ENCODE peak calls at places on chromosomes 16 and 17, in eight cellular contexts. S is testis; L is aorta; K is CD8-positive, alpha-beta T cell; C is uterus; T is heart left ventricle; A is adrenal gland; B is fibroblast of lung. U is an unnamed sample.

GRCh38 chr16:23611936-23612335 is 15.8 kb upstream of the NDUFAB1 start:
- DNase-seq in S (no peak), L (no peak), K (no peak), C (no peak), T (no peak), A (no peak), B (no peak), U (no peak)

GRCh38 chr16:31108035-31108793 is at the start of gene BCKDK:
- DNase-seq in S (peak; percentile 82), L (peak; percentile 90), K (peak; percentile 44), C (peak; percentile 76), T (peak; percentile 84), A (peak; percentile 68), B (peak; percentile 63), U (peak; percentile 80)

GRCh38 chr17:3903881-3904286 is 11.0 kb upstream of the CAMKK1 start:
- DNase-seq in S (no peak), L (peak; percentile 41), K (no peak), C (no peak), T (no peak), A (peak; percentile 65), B (no peak), U (no peak)

GRCh38 chr16:24853830-24854229 is 8.1 kb downstream of the SLC5A11 start:
- DNase-seq in S (peak; percentile 60), L (no peak), K (no peak), C (peak; percentile 27), T (no peak), A (peak; percentile 29), B (peak; percentile 49), U (no peak)

GRCh38 chr17:17514993-17515920 is 19.1 kb upstream of the RASD1 start:
- DNase-seq in S (no peak), L (peak; percentile 33), K (no peak), C (no peak), T (no peak), A (no peak), B (peak; percentile 94), U (no peak)

GRCh38 chr16:66906916-66907836 is 11.5 kb downstream of the CDH16 start:
- DNase-seq in S (no peak), L (no peak), K (no peak), C (no peak), T (no peak), A (no peak), B (no peak), U (no peak)

GRCh38 chr16:31664683-31665482 is 137.2 kb downstream of the AHSP start:
- DNase-seq in S (no peak), L (no peak), K (no peak), C (no peak), T (no peak), A (no peak), B (peak; percentile 61), U (no peak)

GRCh38 chr17:17682293-17682736 is 1.1 kb downstream of the RAI1 start:
- DNase-seq in S (peak; percentile 63), L (peak; percentile 71), K (peak; percentile 20), C (peak; percentile 65), T (peak; percentile 74), A (no peak), B (peak; percentile 39), U (peak; percentile 66)

GRCh38 chr16:66880288-66881013 is at the start of gene PDP2:
- DNase-seq in S (peak; percentile 99), L (peak; percentile 96), K (peak; percentile 80), C (peak; percentile 91), T (peak; percentile 95), A (peak; percentile 97), B (peak; percentile 90), U (peak; percentile 97)

GRCh38 chr17:36900130-36900590 is 37.1 kb upstream of the LHX1 start:
- DNase-seq in S (no peak), L (no peak), K (no peak), C (no peak), T (no peak), A (no peak), B (no peak), U (no peak)

GRCh38 chr17:83051423-83052240 is 27.8 kb upstream of the METRNL start:
- DNase-seq in S (peak; percentile 96), L (peak; percentile 98), K (peak; percentile 97), C (peak; percentile 97), T (peak; percentile 98), A (peak; percentile 97), B (peak; percentile 93), U (peak; percentile 92)

GRCh38 chr17:67441052-67441738 is 64.1 kb downstream of the PITPNC1 start:
- DNase-seq in S (no peak), L (no peak), K (peak; percentile 61), C (no peak), T (no peak), A (peak; percentile 52), B (peak; percentile 75), U (no peak)

GRCh38 chr16:253833-254232 is 19.2 kb downstream of the FAM234A start:
- DNase-seq in S (no peak), L (no peak), K (no peak), C (no peak), T (no peak), A (no peak), B (no peak), U (no peak)

GRCh38 chr17:71959129-71959528 is 161.7 kb upstream of the SOX9 start:
- DNase-seq in S (no peak), L (no peak), K (no peak), C (no peak), T (no peak), A (no peak), B (no peak), U (no peak)

GRCh38 chr17:30217746-30218245 is 17.7 kb downstream of the SLC6A4 start:
- DNase-seq in S (no peak), L (no peak), K (no peak), C (no peak), T (no peak), A (no peak), B (no peak), U (no peak)

GRCh38 chr17:39094607-39095308 is 56.7 kb downstream of the PLXDC1 start:
- DNase-seq in S (no peak), L (no peak), K (peak; percentile 28), C (no peak), T (no peak), A (no peak), B (peak; percentile 23), U (no peak)

GRCh38 chr17:58060596-58061191 is 22.5 kb upstream of the DYNLL2 start:
- DNase-seq in S (peak; percentile 72), L (peak; percentile 46), K (no peak), C (peak; percentile 45), T (peak; percentile 65), A (peak; percentile 85), B (peak; percentile 56), U (no peak)

GRCh38 chr16:85648070-85648714 is 35.1 kb downstream of the GSE1 start:
- DNase-seq in S (no peak), L (no peak), K (no peak), C (no peak), T (no peak), A (no peak), B (no peak), U (no peak)
- H3K4me1 ChIP-seq in S (peaks cover 23% of the 10 kb centered on the region), L (no peaks in the 10 kb centered on the region), K (peaks cover 15% of the 10 kb centered on the region), C (no peaks in the 10 kb centered on the region), T (no peaks in the 10 kb centered on the region), A (peaks cover 35% of the 10 kb centered on the region), B (peaks cover 4% of the 10 kb centered on the region), U (no peaks in the 10 kb centered on the region)

GRCh38 chr17:20059728-20060188 is 50.6 kb downstream of the SPECC1 start:
- DNase-seq in S (no peak), L (no peak), K (no peak), C (no peak), T (no peak), A (no peak), B (no peak), U (peak; percentile 84)

GRCh38 chr17:20068445-20068844 is 59.3 kb downstream of the SPECC1 start:
- DNase-seq in S (no peak), L (no peak), K (no peak), C (no peak), T (no peak), A (no peak), B (no peak), U (no peak)

GRCh38 chr17:20066253-20066652 is 57.1 kb downstream of the SPECC1 start:
- DNase-seq in S (peak; percentile 74), L (peak; percentile 71), K (no peak), C (peak; percentile 79), T (peak; percentile 67), A (peak; percentile 54), B (peak; percentile 95), U (no peak)

GRCh38 chr17:20063665-20064648 is 54.8 kb downstream of the SPECC1 start:
- DNase-seq in S (peak; percentile 72), L (peak; percentile 90), K (no peak), C (peak; percentile 94), T (peak; percentile 70), A (peak; percentile 86), B (peak; percentile 88), U (peak; percentile 88)
- H3K27ac ChIP-seq in S (peak overlapping the region; percentile 53), L (peak overlapping the region; percentile 98), K (no peak overlapping the region), C (peak overlapping the region; percentile 74), T (peak overlapping the region; percentile 78), A (peak overlapping the region; percentile 84), B (peak overlapping the region; percentile 57), U (peak overlapping the region; percentile 90)

GRCh38 chr17:77872199-77872598 is 86.3 kb upstream of the TNRC6C start:
- DNase-seq in S (no peak), L (peak; percentile 11), K (peak; percentile 27), C (no peak), T (no peak), A (no peak), B (no peak), U (no peak)
- H3K4me1 ChIP-seq in S (no peaks in the 10 kb centered on the region), L (no peaks in the 10 kb centered on the region), K (peaks cover 77% of the 10 kb centered on the region), C (no peaks in the 10 kb centered on the region), T (no peaks in the 10 kb centered on the region), A (no peaks in the 10 kb centered on the region), B (no peaks in the 10 kb centered on the region), U (peaks cover 32% of the 10 kb centered on the region)

GRCh38 chr17:81403671-81404534 is 8.6 kb downstream of the BAHCC1 start:
- DNase-seq in S (no peak), L (no peak), K (no peak), C (peak; percentile 76), T (no peak), A (no peak), B (no peak), U (no peak)

GRCh38 chr17:81401727-81402529 is 6.7 kb downstream of the BAHCC1 start:
- DNase-seq in S (no peak), L (no peak), K (no peak), C (no peak), T (no peak), A (no peak), B (peak; percentile 63), U (no peak)

GRCh38 chr17:81402530-81402941 is 7.3 kb downstream of the BAHCC1 start:
- DNase-seq in S (no peak), L (no peak), K (no peak), C (no peak), T (no peak), A (no peak), B (no peak), U (no peak)

GRCh38 chr17:81404557-81405165 is 9.4 kb downstream of the BAHCC1 start:
- DNase-seq in S (no peak), L (no peak), K (no peak), C (no peak), T (no peak), A (no peak), B (no peak), U (no peak)

DNA sequence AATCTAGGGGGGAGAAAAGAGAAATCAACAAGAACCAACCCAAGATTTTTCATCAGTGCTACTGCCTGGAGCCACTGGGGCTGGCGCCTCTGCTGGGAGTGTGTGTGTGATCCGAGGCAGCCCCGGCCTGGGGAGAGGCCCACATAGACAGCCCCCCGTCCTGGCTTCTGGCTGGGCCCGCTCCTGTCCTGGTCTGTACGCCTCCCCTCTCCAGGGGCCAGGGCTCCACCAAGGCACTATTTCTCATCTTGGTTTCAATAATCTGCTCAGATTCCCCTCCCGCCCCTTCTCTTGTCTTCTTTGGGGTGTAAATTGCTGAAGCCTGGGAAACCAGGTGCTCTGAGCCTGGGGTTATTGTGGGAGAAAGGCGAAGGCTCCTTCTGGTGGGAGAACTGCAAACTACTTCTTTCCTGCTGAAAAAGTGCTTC is 7.8 kb downstream of the BAHCC1 start:
- DNase-seq in S (no peak), L (no peak), K (no peak), C (no peak), T (no peak), A (no peak), B (no peak), U (no peak)
- H3K27ac ChIP-seq in S (peak overlapping the region; percentile 37), L (peak overlapping the region; percentile 60), K (no peak overlapping the region), C (peak overlapping the region; percentile 97), T (peak overlapping the region; percentile 98), A (peak overlapping the region; percentile 95), B (peak overlapping the region; percentile 86), U (no peak overlapping the region)